ENCODE peak calls at places on chromosomes 4 and X, in ten cellular contexts. R is Right ventricle myocardium superior; D is stimulated activated CD4-positive, alpha-beta T cell treated with anti-CD3 and anti-CD28 coated beads, Interleukin-1b, Interleukin-23, amount 100 ng/mL, for 4 hours; F is activated CD8-positive, alpha-beta memory T cell treated with anti-CD3 and anti-CD28 coated beads, Interleukin-2, amount 50 U/mL, for 48 hours; N is mesenchymal stem cell; U is GM19239; T is NCI-H146; J is activated CD4-positive, CD25-positive, alpha-beta regulatory T cell; K is astrocyte of the spinal cord; G is naive thymus-derived CD8-positive, alpha-beta T cell. Z is an unnamed sample.

GRCh38 chr4:16835597-16836247 is 62.7 kb downstream of the LDB2 start:
- DNase-seq in R (no peak), D (no peak), F (no peak), N (no peak), U (no peak), T (no peak), J (no peak), K (no peak), G (no peak), Z (no peak)

GRCh38 chr4:66906314-66906713 is 639.0 kb downstream of the CENPC start:
- DNase-seq in R (no peak), D (no peak), F (no peak), N (no peak), U (no peak), T (peak), J (no peak), K (no peak), G (no peak), Z (peak)

GRCh38 chrX:47597222-47597621 is 15.0 kb downstream of the TIMP1 start:
- DNase-seq in R (no peak), D (no peak), F (no peak), N (no peak), U (no peak), T (no peak), J (no peak), K (no peak), G (no peak), Z (no peak)

GRCh38 chrX:39149761-39150160 is 348.5 kb downstream of the MID1IP1 start:
- DNase-seq in R (peak), D (peak), F (peak), N (peak), U (no peak), T (peak), J (no peak), K (peak), G (peak), Z (peak)

GRCh38 chr4:151641983-151642382 is 118.8 kb downstream of the GATB start:
- DNase-seq in R (no peak), D (no peak), F (no peak), N (no peak), U (no peak), T (no peak), J (no peak), K (no peak), G (no peak), Z (no peak)

GRCh38 chr4:149897784-149898183 is 82.1 kb upstream of the IQCM start:
- DNase-seq in R (no peak), D (no peak), F (no peak), N (peak), U (no peak), T (no peak), J (no peak), K (peak), G (no peak), Z (peak)

GRCh38 chr4:157727163-157727562 is 445.7 kb downstream of the GASK1B start:
- DNase-seq in R (no peak), D (no peak), F (no peak), N (no peak), U (no peak), T (no peak), J (no peak), K (no peak), G (no peak), Z (no peak)

GRCh38 chrX:132435222-132435621 is 53.6 kb downstream of the MBNL3 start:
- DNase-seq in R (no peak), D (no peak), F (no peak), N (peak), U (no peak), T (no peak), J (no peak), K (no peak), G (no peak), Z (no peak)

GRCh38 chrX:19769467-19769866 is 117.9 kb downstream of the SH3KBP1 start:
- DNase-seq in R (no peak), D (no peak), F (no peak), N (no peak), U (no peak), T (no peak), J (no peak), K (no peak), G (no peak), Z (no peak)

GRCh38 chr4:109005523-109005922 is 242.7 kb upstream of the ETNPPL start:
- DNase-seq in R (no peak), D (no peak), F (no peak), N (peak), U (no peak), T (no peak), J (no peak), K (peak), G (no peak), Z (no peak)

GRCh38 chr4:88940506-88940905 is 116.5 kb downstream of the FAM13A start:
- DNase-seq in R (no peak), D (no peak), F (no peak), N (no peak), U (no peak), T (no peak), J (no peak), K (no peak), G (peak), Z (no peak)

GRCh38 chr4:7831330-7831729 is 108.3 kb downstream of the AFAP1 start:
- DNase-seq in R (no peak), D (no peak), F (no peak), N (peak), U (no peak), T (no peak), J (no peak), K (peak), G (no peak), Z (no peak)

GRCh38 chrX:123764967-123765871 is 32.4 kb upstream of the THOC2 start:
- DNase-seq in R (peak), D (peak), F (peak), N (peak), U (peak), T (peak), J (peak), K (peak), G (peak), Z (peak)

GRCh38 chr4:111722321-111722720 is 422.9 kb upstream of the FAM241A start:
- DNase-seq in R (no peak), D (no peak), F (no peak), N (no peak), U (no peak), T (no peak), J (no peak), K (no peak), G (no peak), Z (no peak)

GRCh38 chrX:71629467-71629866 is 11.2 kb upstream of the CXCR3 start:
- DNase-seq in R (no peak), D (no peak), F (no peak), N (no peak), U (no peak), T (no peak), J (no peak), K (no peak), G (no peak), Z (no peak)

GRCh38 chr4:128615197-128615596 is 194.3 kb upstream of the JADE1 start:
- DNase-seq in R (no peak), D (no peak), F (no peak), N (no peak), U (no peak), T (no peak), J (no peak), K (no peak), G (no peak), Z (no peak)

GRCh38 chrX:53479295-53479694 is 45.1 kb upstream of the HSD17B10 start:
- DNase-seq in R (no peak), D (no peak), F (no peak), N (peak), U (no peak), T (peak), J (no peak), K (no peak), G (no peak), Z (no peak)

GRCh38 chr4:183700407-183700806 is 41.3 kb downstream of the TRAPPC11 start:
- DNase-seq in R (no peak), D (no peak), F (no peak), N (no peak), U (no peak), T (no peak), J (no peak), K (no peak), G (no peak), Z (no peak)

GRCh38 chrX:150360331-150360730 is 2.8 kb upstream of the MAMLD1 start:
- DNase-seq in R (no peak), D (no peak), F (no peak), N (no peak), U (no peak), T (no peak), J (no peak), K (no peak), G (no peak), Z (no peak)

GRCh38 chrX:53004038-53004437 is 44.6 kb upstream of the GPR173 start:
- DNase-seq in R (no peak), D (no peak), F (no peak), N (no peak), U (no peak), T (no peak), J (no peak), K (no peak), G (no peak), Z (no peak)

GRCh38 chr4:8522160-8523120 is 57.8 kb upstream of the GPR78 start:
- DNase-seq in R (no peak), D (no peak), F (no peak), N (no peak), U (no peak), T (no peak), J (no peak), K (no peak), G (no peak), Z (no peak)

GRCh38 chr4:55729306-55730142 is 90.1 kb upstream of the EXOC1L start:
- DNase-seq in R (no peak), D (no peak), F (no peak), N (no peak), U (no peak), T (no peak), J (no peak), K (no peak), G (no peak), Z (no peak)

GRCh38 chrX:45133465-45133864 is 67.2 kb downstream of the DIPK2B start:
- DNase-seq in R (no peak), D (no peak), F (no peak), N (no peak), U (no peak), T (no peak), J (no peak), K (no peak), G (no peak), Z (no peak)

GRCh38 chr4:150720973-150721518 is 139.1 kb downstream of the MAB21L2 start:
- DNase-seq in R (no peak), D (no peak), F (no peak), N (no peak), U (no peak), T (no peak), J (no peak), K (no peak), G (no peak), Z (no peak)

GRCh38 chr4:177047070-177047850 is 254.5 kb upstream of the VEGFC start:
- DNase-seq in R (peak), D (peak), F (peak), N (peak), U (peak), T (peak), J (peak), K (peak), G (peak), Z (peak)

GRCh38 chrX:69133561-69134542 is 31.4 kb downstream of the PJA1 start:
- DNase-seq in R (no peak), D (no peak), F (no peak), N (peak), U (no peak), T (peak), J (no peak), K (peak), G (no peak), Z (no peak)

GRCh38 chrX:44507292-44507691 is 35.4 kb downstream of the FUNDC1 start:
- DNase-seq in R (no peak), D (no peak), F (no peak), N (no peak), U (no peak), T (no peak), J (no peak), K (no peak), G (no peak), Z (no peak)

GRCh38 chr4:141713185-141713584 is 76.8 kb downstream of the IL15 start:
- DNase-seq in R (no peak), D (no peak), F (no peak), N (peak), U (no peak), T (no peak), J (no peak), K (no peak), G (no peak), Z (no peak)

GRCh38 chr4:57424231-57424897 is 314.2 kb upstream of the IGFBP7 start:
- DNase-seq in R (no peak), D (no peak), F (no peak), N (no peak), U (no peak), T (no peak), J (no peak), K (peak), G (no peak), Z (no peak)

GRCh38 chr4:119238068-119238722 is 25.7 kb downstream of the USP53 start:
- DNase-seq in R (no peak), D (no peak), F (no peak), N (no peak), U (peak), T (no peak), J (no peak), K (no peak), G (no peak), Z (no peak)

GRCh38 chr4:170229021-170229420 is 139.3 kb upstream of the AADAT start:
- DNase-seq in R (no peak), D (no peak), F (no peak), N (no peak), U (no peak), T (no peak), J (no peak), K (no peak), G (no peak), Z (no peak)

GRCh38 chr4:16262188-16262587 is 35.9 kb upstream of the TAPT1 start:
- DNase-seq in R (no peak), D (no peak), F (no peak), N (no peak), U (no peak), T (no peak), J (no peak), K (no peak), G (peak), Z (no peak)

GRCh38 chr4:150619032-150619431 is 37.1 kb downstream of the MAB21L2 start:
- DNase-seq in R (no peak), D (no peak), F (no peak), N (no peak), U (no peak), T (no peak), J (no peak), K (no peak), G (no peak), Z (no peak)

GRCh38 chrX:11953615-11954014 is 184.7 kb upstream of the FRMPD4 start:
- DNase-seq in R (no peak), D (no peak), F (no peak), N (peak), U (no peak), T (no peak), J (no peak), K (peak), G (no peak), Z (no peak)

GRCh38 chr4:128299848-128300247 is 12.2 kb upstream of the PGRMC2 start:
- DNase-seq in R (no peak), D (no peak), F (no peak), N (no peak), U (no peak), T (no peak), J (no peak), K (no peak), G (no peak), Z (no peak)